ENCODE peak calls at places on chromosomes 2 and 18, in four cellular contexts. One of them, this sample, is unnamed.

GRCh38 chr2:3517948-3518495 is 1.3 kb downstream of the ADI1 start:
- DNase-seq in A549: no peak
- DNase-seq in Panc1: no peak
- DNase-seq in coronary artery: no peak
- DNase-seq in this sample: no peak

GRCh38 chr18:63070750-63071502 is 248.6 kb downstream of the BCL2 start:
- DNase-seq in Panc1: no peak
- DNase-seq in A549: no peak
- DNase-seq in coronary artery: no peak
- DNase-seq in this sample: no peak

GRCh38 chr2:235493775-235494715 is at the start of gene AGAP1:
- DNase-seq in Panc1: no peak
- DNase-seq in coronary artery: peak; percentile 89
- DNase-seq in A549: peak; percentile 70
- DNase-seq in this sample: peak; percentile 87

GRCh38 chr2:46434851-46435273 is 44.5 kb upstream of the TMEM247 start:
- DNase-seq in A549: no peak
- DNase-seq in Panc1: no peak
- DNase-seq in coronary artery: no peak
- DNase-seq in this sample: no peak

GRCh38 chr18:38759457-38759856 is 1193.9 kb upstream of the CELF4 start:
- DNase-seq in coronary artery: no peak
- DNase-seq in Panc1: no peak
- DNase-seq in A549: no peak
- DNase-seq in this sample: no peak

GRCh38 chr2:71610671-71611070 is 157.3 kb downstream of the DYSF start:
- DNase-seq in A549: no peak
- DNase-seq in coronary artery: peak; percentile 41
- DNase-seq in Panc1: no peak
- DNase-seq in this sample: no peak

GRCh38 chr2:223967981-223968380 is 10.7 kb downstream of the MRPL44 start:
- DNase-seq in A549: no peak
- DNase-seq in coronary artery: no peak
- DNase-seq in Panc1: no peak
- DNase-seq in this sample: no peak

GRCh38 chr2:214130115-214130514 is 280.7 kb upstream of the VWC2L start:
- DNase-seq in A549: no peak
- DNase-seq in coronary artery: no peak
- DNase-seq in Panc1: no peak
- DNase-seq in this sample: no peak

GRCh38 chr2:24739355-24740025 is 53.7 kb downstream of the PTRHD1 start:
- DNase-seq in coronary artery: no peak
- DNase-seq in Panc1: no peak
- DNase-seq in A549: no peak
- DNase-seq in this sample: no peak

GRCh38 chr18:41532344-41533086 is 422.5 kb upstream of the PIK3C3 start:
- DNase-seq in A549: no peak
- DNase-seq in Panc1: no peak
- DNase-seq in coronary artery: no peak
- DNase-seq in this sample: no peak

GRCh38 chr2:173401716-173402326 is 47.1 kb downstream of the CDCA7 start:
- DNase-seq in Panc1: no peak
- DNase-seq in coronary artery: no peak
- DNase-seq in A549: no peak
- DNase-seq in this sample: no peak

GRCh38 chr2:212158081-212158480 is 380.5 kb downstream of the ERBB4 start:
- DNase-seq in A549: no peak
- DNase-seq in coronary artery: no peak
- DNase-seq in Panc1: no peak
- DNase-seq in this sample: no peak

GRCh38 chr18:22378672-22379282 is 38.9 kb downstream of the CTAGE1 start:
- DNase-seq in Panc1: no peak
- DNase-seq in coronary artery: no peak
- DNase-seq in A549: peak; percentile 46
- DNase-seq in this sample: peak; percentile 78

GRCh38 chr2:239776441-239777033 is 248.6 kb downstream of the NDUFA10 start:
- DNase-seq in coronary artery: peak; percentile 64
- DNase-seq in Panc1: no peak
- DNase-seq in A549: no peak
- DNase-seq in this sample: no peak

GRCh38 chr2:71675296-71675695 is 221.9 kb downstream of the DYSF start:
- DNase-seq in A549: no peak
- DNase-seq in coronary artery: peak; percentile 26
- DNase-seq in Panc1: no peak
- DNase-seq in this sample: peak; percentile 13

GRCh38 chr2:230797515-230798495 is 66.9 kb upstream of the ITM2C start:
- DNase-seq in Panc1: no peak
- DNase-seq in A549: no peak
- DNase-seq in coronary artery: no peak
- DNase-seq in this sample: no peak

GRCh38 chr18:31685097-31686082 is 1.0 kb upstream of the B4GALT6 start:
- DNase-seq in A549: peak; percentile 39
- DNase-seq in Panc1: no peak
- DNase-seq in coronary artery: no peak
- DNase-seq in this sample: peak; percentile 70

GRCh38 chr2:14340703-14341102 is 291.8 kb upstream of the LRATD1 start:
- DNase-seq in A549: no peak
- DNase-seq in coronary artery: no peak
- DNase-seq in Panc1: no peak
- DNase-seq in this sample: no peak

GRCh38 chr18:8391068-8391467 is 218.2 kb upstream of the RAB12 start:
- DNase-seq in coronary artery: no peak
- DNase-seq in A549: no peak
- DNase-seq in Panc1: no peak
- DNase-seq in this sample: no peak

GRCh38 chr2:26770986-26771586 is 7.0 kb downstream of the SLC35F6 start:
- DNase-seq in coronary artery: no peak
- DNase-seq in A549: peak; percentile 37
- DNase-seq in Panc1: no peak
- DNase-seq in this sample: peak; percentile 96

GRCh38 chr2:46197672-46198071 is 99.5 kb upstream of the EPAS1 start:
- DNase-seq in A549: no peak
- DNase-seq in Panc1: no peak
- DNase-seq in coronary artery: no peak
- DNase-seq in this sample: no peak

DNA sequence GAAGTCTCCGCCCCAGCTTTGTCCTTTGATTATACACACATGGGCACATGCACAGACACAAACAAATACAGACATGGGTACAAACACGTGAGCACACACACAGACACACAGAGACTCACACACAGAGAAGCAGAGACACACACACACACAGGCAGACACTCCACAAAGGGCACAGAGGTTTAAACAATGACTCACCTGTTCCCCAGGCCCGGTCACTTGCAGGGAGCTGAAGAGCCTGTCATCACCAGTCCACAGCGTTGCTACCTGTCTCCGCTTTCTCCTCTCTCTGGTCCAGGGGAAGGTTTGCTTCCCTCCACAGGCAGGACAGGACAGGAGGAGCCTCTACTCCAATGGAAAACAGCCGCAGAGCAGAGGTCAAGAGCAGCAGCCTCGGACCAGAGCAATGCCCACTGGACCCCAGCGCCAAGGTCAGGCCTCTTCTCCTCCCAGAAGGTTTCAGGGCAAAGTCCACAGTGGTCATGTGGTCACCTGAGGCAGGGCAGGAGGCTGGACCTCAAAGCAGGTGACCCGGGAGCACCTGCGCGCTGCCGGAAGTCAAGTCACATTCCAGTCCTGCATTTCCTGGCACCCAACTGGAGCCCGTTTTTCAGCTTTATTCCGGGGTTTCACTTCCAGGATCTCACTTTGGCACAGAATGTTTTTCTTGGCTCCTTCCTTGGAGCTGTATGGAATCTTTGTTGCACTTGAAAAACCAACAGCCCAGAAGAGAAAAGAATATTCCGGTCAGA is at the start of gene RAB17:
- DNase-seq in A549: peak; percentile 44
- DNase-seq in Panc1: no peak
- DNase-seq in coronary artery: no peak
- DNase-seq in this sample: peak; percentile 49
- H3K4me3 ChIP-seq in A549: no peak within 1 kb of the TSS
- H3K4me3 ChIP-seq in Panc1: peak within 1 kb of the TSS; percentile 27
- H3K4me3 ChIP-seq in coronary artery: peak within 1 kb of the TSS; percentile 10
- H3K4me3 ChIP-seq in this sample: no peak within 1 kb of the TSS

GRCh38 chr2:8663997-8664396 is 17.9 kb upstream of the ID2 start:
- DNase-seq in Panc1: no peak
- DNase-seq in A549: no peak
- DNase-seq in coronary artery: peak; percentile 36
- DNase-seq in this sample: no peak

GRCh38 chr2:8661235-8661634 is 20.6 kb upstream of the ID2 start:
- DNase-seq in coronary artery: no peak
- DNase-seq in A549: no peak
- DNase-seq in Panc1: no peak
- DNase-seq in this sample: no peak

GRCh38 chr2:8659735-8660492 is 21.9 kb upstream of the ID2 start:
- DNase-seq in coronary artery: no peak
- DNase-seq in A549: no peak
- DNase-seq in Panc1: no peak
- DNase-seq in this sample: peak; percentile 75

GRCh38 chr2:8661736-8662135 is 20.1 kb upstream of the ID2 start:
- DNase-seq in A549: no peak
- DNase-seq in coronary artery: peak; percentile 78
- DNase-seq in Panc1: no peak
- DNase-seq in this sample: peak; percentile 23

GRCh38 chr2:8662239-8662879 is 19.5 kb upstream of the ID2 start:
- DNase-seq in coronary artery: peak; percentile 46
- DNase-seq in A549: peak; percentile 91
- DNase-seq in Panc1: no peak
- DNase-seq in this sample: peak; percentile 63
- TF ChIP-seq CTCF in coronary artery: no peak
- TF ChIP-seq CTCF in A549: peak; percentile 34
- TF ChIP-seq CTCF in Panc1: no peak
- TF ChIP-seq CTCF in this sample: peak; percentile 19

GRCh38 chr2:196592912-196593881 is 46.3 kb upstream of the CCDC150 start:
- DNase-seq in Panc1: no peak
- DNase-seq in coronary artery: peak; percentile 73
- DNase-seq in A549: peak; percentile 60
- DNase-seq in this sample: no peak

GRCh38 chr2:196592331-196592911 is 47.1 kb upstream of the CCDC150 start:
- DNase-seq in A549: no peak
- DNase-seq in Panc1: no peak
- DNase-seq in coronary artery: no peak
- DNase-seq in this sample: peak; percentile 25

GRCh38 chr2:196590286-196590685 is 49.2 kb upstream of the CCDC150 start:
- DNase-seq in coronary artery: no peak
- DNase-seq in Panc1: no peak
- DNase-seq in A549: no peak
- DNase-seq in this sample: no peak

GRCh38 chr2:196591004-196591403 is 48.5 kb upstream of the CCDC150 start:
- DNase-seq in coronary artery: no peak
- DNase-seq in A549: no peak
- DNase-seq in Panc1: no peak
- DNase-seq in this sample: no peak

DNA sequence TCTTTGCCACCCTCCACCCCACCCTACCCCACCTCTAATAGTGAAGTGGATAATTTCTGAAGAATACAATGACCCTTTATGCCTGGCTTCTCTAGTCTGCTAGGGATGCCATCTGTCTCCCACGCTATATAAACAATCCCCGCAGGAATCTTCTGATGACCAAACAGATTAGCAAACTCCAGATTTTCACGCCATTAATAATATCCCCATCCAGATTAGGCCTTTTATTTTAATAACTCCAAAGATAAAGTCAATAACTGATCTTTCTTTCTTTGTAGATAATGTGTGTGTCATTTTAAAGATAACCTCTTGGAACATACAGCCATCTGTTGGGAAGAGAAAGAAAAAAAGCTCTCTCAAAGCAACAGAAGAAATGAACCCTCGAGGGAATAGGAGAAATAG is 47.9 kb upstream of the CCDC150 start:
- DNase-seq in coronary artery: no peak
- DNase-seq in Panc1: no peak
- DNase-seq in A549: no peak
- DNase-seq in this sample: no peak
- H3K27ac ChIP-seq in coronary artery: no peak overlapping the region
- H3K27ac ChIP-seq in Panc1: peak overlapping the region; percentile 84
- H3K27ac ChIP-seq in A549: no peak overlapping the region
- H3K27ac ChIP-seq in this sample: no peak overlapping the region

DNA sequence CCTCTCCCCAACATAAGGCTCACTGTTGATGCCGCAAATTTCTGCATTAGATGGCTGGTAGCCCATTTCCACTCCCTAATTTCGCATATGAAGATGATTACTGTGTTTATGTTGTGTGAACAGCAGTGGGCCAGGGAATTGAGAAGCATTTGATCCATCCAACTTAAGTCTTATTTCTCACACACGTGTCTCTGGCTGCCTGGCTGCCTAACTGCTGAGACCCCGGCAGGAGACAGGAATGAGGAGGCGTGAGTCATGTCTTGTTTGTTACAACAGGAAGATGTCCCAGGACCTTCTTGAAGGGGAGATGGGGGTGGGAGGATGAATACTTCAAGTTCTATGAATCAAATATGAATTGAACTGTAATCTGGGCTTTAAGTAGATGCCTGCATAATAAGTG is 294.0 kb downstream of the ALK start:
- DNase-seq in A549: no peak
- DNase-seq in coronary artery: no peak
- DNase-seq in Panc1: no peak
- DNase-seq in this sample: no peak
- H3K4me3 ChIP-seq in A549: no peak overlapping the region
- H3K4me3 ChIP-seq in coronary artery: no peak overlapping the region
- H3K4me3 ChIP-seq in Panc1: no peak overlapping the region
- H3K4me3 ChIP-seq in this sample: no peak overlapping the region

GRCh38 chr2:7032371-7032770 is 115.2 kb downstream of the RNF144A start:
- DNase-seq in Panc1: no peak
- DNase-seq in coronary artery: no peak
- DNase-seq in A549: no peak
- DNase-seq in this sample: no peak

GRCh38 chr2:7035884-7036283 is 118.7 kb downstream of the RNF144A start:
- DNase-seq in A549: no peak
- DNase-seq in Panc1: no peak
- DNase-seq in coronary artery: no peak
- DNase-seq in this sample: no peak

GRCh38 chr2:7031424-7032245 is 114.4 kb downstream of the RNF144A start:
- DNase-seq in Panc1: no peak
- DNase-seq in A549: no peak
- DNase-seq in coronary artery: no peak
- DNase-seq in this sample: no peak

GRCh38 chr2:7033136-7033960 is 116.1 kb downstream of the RNF144A start:
- DNase-seq in Panc1: no peak
- DNase-seq in A549: no peak
- DNase-seq in coronary artery: no peak
- DNase-seq in this sample: no peak

DNA sequence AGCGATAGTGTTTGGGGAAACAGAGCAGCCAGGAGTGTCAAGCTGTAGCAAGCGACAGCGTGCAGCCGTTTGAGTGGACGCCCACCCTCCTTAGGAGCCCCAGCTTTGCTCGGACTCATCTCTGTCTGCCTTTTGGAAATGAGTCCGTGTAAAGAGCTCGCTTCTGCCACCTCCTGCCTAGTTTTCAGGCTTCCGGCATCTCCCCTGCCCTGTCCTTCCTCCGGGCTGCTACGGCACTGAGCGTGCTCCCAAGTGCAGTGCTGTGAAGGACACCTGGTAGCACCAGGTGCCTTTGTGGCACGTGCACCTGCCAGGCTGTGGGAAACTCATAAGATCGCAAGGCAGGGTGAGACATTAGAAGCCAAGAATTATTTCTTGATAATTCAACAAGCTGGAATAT is 117.1 kb downstream of the RNF144A start:
- DNase-seq in Panc1: no peak
- DNase-seq in coronary artery: no peak
- DNase-seq in A549: no peak
- DNase-seq in this sample: peak; percentile 51
- TF ChIP-seq CTCF in Panc1: no peak
- TF ChIP-seq CTCF in coronary artery: no peak
- TF ChIP-seq CTCF in A549: peak; percentile 21
- TF ChIP-seq CTCF in this sample: peak; percentile 10

This sample was measured in adrenal gland.